ENCODE peak calls at places on chromosomes 11 and 22, in nine cellular contexts. E, P, I, X, D, J, M, B and W are unnamed samples.

GRCh38 chr22:41429232-41429945 is 17.2 kb downstream of the TOB2 start:
- DNase-seq in P (no peak), E (no peak), I (no peak), X (peak), D (no peak), M (no peak), B (no peak), J (no peak), W (no peak)

GRCh38 chr11:69568809-69569097 is 72.2 kb upstream of the CCND1 start:
- DNase-seq in E (no peak), I (no peak), D (no peak), B (no peak), P (no peak), J (no peak), M (no peak), X (no peak), W (no peak)

GRCh38 chr22:36955691-36956090 is 42.3 kb downstream of the CSF2RB start:
- DNase-seq in B (no peak), M (no peak), I (no peak), J (no peak), D (no peak), E (no peak), X (no peak), P (no peak), W (no peak)

GRCh38 chr22:31326877-31327276 is 19.3 kb downstream of the PATZ1 start:
- DNase-seq in X (no peak), I (no peak), M (no peak), E (no peak), P (no peak), B (no peak), J (no peak), D (no peak), W (no peak)

GRCh38 chr11:69704508-69705245 is 855 bp upstream of the FGF19 start:
- DNase-seq in J (peak), M (no peak), B (no peak), X (no peak), I (peak), E (peak), P (peak), D (no peak), W (no peak)

GRCh38 chr11:134020598-134020997 is 48.3 kb upstream of the JAM3 start:
- DNase-seq in B (no peak), J (no peak), M (no peak), E (no peak), I (no peak), X (no peak), P (no peak), D (no peak), W (no peak)

GRCh38 chr11:61509058-61510029 is 795 bp downstream of the LRRC10B start:
- DNase-seq in B (peak), J (peak), D (no peak), E (peak), M (peak), P (peak), I (no peak), X (no peak), W (no peak)

GRCh38 chr11:82405392-82405791 is 328.3 kb downstream of the FAM181B start:
- DNase-seq in B (no peak), M (no peak), P (no peak), J (no peak), I (no peak), E (peak), D (no peak), X (no peak), W (no peak)

GRCh38 chr22:49266561-49267519 is 560.8 kb downstream of the BRD1 start:
- DNase-seq in M (no peak), I (no peak), B (no peak), P (no peak), X (no peak), E (peak), D (no peak), J (no peak), W (peak)

GRCh38 chr22:28341001-28341400 is 338.6 kb downstream of the TTC28 start:
- DNase-seq in B (no peak), M (no peak), I (no peak), D (no peak), X (no peak), P (no peak), E (no peak), J (no peak), W (no peak)

GRCh38 chr22:38696606-38697005 is 4.1 kb downstream of the JOSD1 start:
- DNase-seq in I (no peak), P (no peak), J (peak), D (no peak), M (no peak), X (peak), B (peak), E (no peak), W (no peak)

GRCh38 chr11:103923473-103923931 is 112.9 kb upstream of the DDI1 start:
- DNase-seq in X (peak), D (no peak), M (no peak), I (no peak), P (no peak), E (no peak), B (no peak), J (peak), W (no peak)

GRCh38 chr11:115610908-115611307 is 106.7 kb upstream of the CADM1 start:
- DNase-seq in E (no peak), B (no peak), J (no peak), D (no peak), M (no peak), I (no peak), X (no peak), P (no peak), W (no peak)

GRCh38 chr11:36139767-36140166 is 149.5 kb downstream of the COMMD9 start:
- DNase-seq in E (no peak), P (no peak), I (no peak), B (no peak), X (no peak), J (no peak), D (no peak), M (no peak), W (no peak)

GRCh38 chr11:40567392-40567791 is 892.1 kb downstream of the LRRC4C start:
- DNase-seq in E (no peak), X (no peak), J (no peak), P (no peak), M (no peak), D (no peak), B (no peak), I (no peak), W (no peak)

GRCh38 chr22:39908121-39908520 is 7.2 kb downstream of the GRAP2 start:
- DNase-seq in I (no peak), B (no peak), X (no peak), P (no peak), J (no peak), D (no peak), M (no peak), E (peak), W (no peak)

GRCh38 chr11:73271936-73272679 is at the start of gene P2RY6:
- DNase-seq in P (peak), J (no peak), X (peak), E (no peak), I (no peak), M (peak), D (no peak), B (no peak), W (no peak)

GRCh38 chr11:8110396-8110795 is 29.4 kb downstream of the TUB start:
- DNase-seq in M (no peak), D (no peak), I (no peak), X (no peak), P (no peak), B (no peak), J (no peak), E (no peak), W (no peak)

GRCh38 chr11:117187799-117188481 is 9.4 kb downstream of the SIDT2 start:
- DNase-seq in E (no peak), J (no peak), M (peak), X (no peak), B (no peak), D (no peak), I (no peak), P (peak), W (peak)

GRCh38 chr11:70913715-70914231 is 338.6 kb downstream of the SHANK2 start:
- DNase-seq in M (peak), P (no peak), E (peak), B (no peak), X (no peak), D (no peak), J (peak), I (no peak), W (no peak)

GRCh38 chr11:83656931-83657330 is 370.8 kb upstream of the CCDC90B start:
- DNase-seq in X (no peak), E (no peak), M (no peak), I (no peak), J (no peak), P (no peak), B (no peak), D (no peak), W (no peak)

GRCh38 chr22:29344137-29344536 is 28.6 kb upstream of the RASL10A start:
- DNase-seq in M (peak), P (peak), B (peak), X (peak), D (no peak), I (no peak), J (peak), E (no peak), W (no peak)

GRCh38 chr11:105071060-105071732 is 26.1 kb upstream of the CARD16 start:
- DNase-seq in E (no peak), X (peak), J (no peak), B (no peak), I (no peak), M (no peak), D (no peak), P (no peak), W (no peak)

GRCh38 chr11:117919326-117920275 is 9.6 kb downstream of the TMPRSS13 start:
- DNase-seq in J (no peak), X (peak), D (no peak), E (no peak), P (no peak), B (no peak), I (no peak), M (no peak), W (peak)

GRCh38 chr11:79212711-79213110 is 228.1 kb downstream of the TENM4 start:
- DNase-seq in M (no peak), P (peak), D (no peak), I (no peak), E (peak), J (no peak), B (no peak), X (no peak), W (no peak)

GRCh38 chr22:50604256-50604580 is 3.6 kb downstream of the MAPK8IP2 start:
- DNase-seq in B (no peak), D (no peak), P (no peak), E (no peak), X (no peak), I (no peak), J (no peak), M (no peak), W (no peak)

GRCh38 chr11:112216591-112217105 is 9.6 kb upstream of the PTS start:
- DNase-seq in J (no peak), X (no peak), P (no peak), B (no peak), D (no peak), I (no peak), M (no peak), E (no peak), W (no peak)

GRCh38 chr11:77473001-77473800 is 693 bp downstream of the PAK1 start:
- DNase-seq in I (peak), D (no peak), P (peak), B (no peak), E (peak), X (peak), J (peak), M (peak), W (no peak)

GRCh38 chr11:59918987-59919589 is 19.1 kb upstream of the OOSP1 start:
- DNase-seq in E (peak), I (peak), D (peak), P (peak), B (no peak), M (no peak), J (peak), X (peak), W (no peak)

GRCh38 chr11:129828301-129828836 is 12.7 kb downstream of the TMEM45B start:
- DNase-seq in M (no peak), X (peak), P (no peak), D (no peak), E (no peak), I (no peak), B (no peak), J (peak), W (no peak)

GRCh38 chr11:74142624-74143023 is 28.2 kb downstream of the C2CD3 start:
- DNase-seq in J (no peak), M (no peak), B (no peak), D (no peak), I (no peak), E (no peak), X (no peak), P (no peak), W (no peak)

GRCh38 chr22:17096095-17096494 is 11.3 kb downstream of the IL17RA start:
- DNase-seq in I (no peak), D (no peak), E (no peak), P (no peak), B (no peak), X (no peak), M (peak), J (no peak), W (no peak)

GRCh38 chr11:65425105-65425970 is 2.7 kb downstream of the NEAT1 start:
- DNase-seq in P (no peak), J (peak), D (peak), X (peak), E (peak), M (peak), I (no peak), B (no peak), W (peak)

GRCh38 chr11:65492637-65493366 is 6.0 kb upstream of the MALAT1 start:
- DNase-seq in P (no peak), B (no peak), I (no peak), M (peak), X (peak), D (peak), E (no peak), J (no peak), W (no peak)

GRCh38 chr11:10654211-10655150 is 39.1 kb downstream of the IRAG1 start:
- DNase-seq in D (peak), P (peak), M (no peak), E (peak), I (no peak), X (peak), J (peak), B (no peak), W (no peak)

GRCh38 chr11:103870821-103871309 is 165.6 kb upstream of the DDI1 start:
- DNase-seq in P (no peak), X (no peak), D (no peak), B (no peak), J (no peak), M (no peak), I (no peak), E (no peak), W (no peak)

GRCh38 chr11:15816996-15817395 is 539.4 kb downstream of the SOX6 start:
- DNase-seq in E (no peak), X (no peak), I (no peak), M (no peak), D (no peak), J (no peak), B (no peak), P (no peak), W (no peak)

GRCh38 chr11:75911459-75911858 is 96.4 kb downstream of the UVRAG start:
- DNase-seq in X (no peak), J (no peak), B (no peak), M (no peak), P (no peak), E (no peak), D (no peak), I (no peak), W (no peak)

GRCh38 chr22:29054251-29054767 is 7.3 kb downstream of the C22orf31 start:
- DNase-seq in M (no peak), P (no peak), E (no peak), J (no peak), I (no peak), D (no peak), B (no peak), X (no peak), W (no peak)

GRCh38 chr11:44622190-44622650 is 56.8 kb downstream of the CD82 start:
- DNase-seq in D (no peak), P (no peak), J (no peak), I (no peak), X (no peak), E (no peak), M (peak), B (no peak), W (no peak)

GRCh38 chr22:19036523-19037273 is 85.5 kb downstream of the DGCR2 start:
- DNase-seq in D (no peak), M (peak), X (no peak), I (no peak), E (no peak), P (no peak), B (no peak), J (no peak), W (no peak)
- TF ChIP-seq CTCF in D (no peak), M (no peak), X (peak), I (no peak), E (no peak), P (no peak), B (peak), J (no peak), W (peak)

GRCh38 chr11:63022422-63022821 is 6.8 kb upstream of the SLC22A8 start:
- DNase-seq in J (no peak), D (no peak), B (no peak), M (no peak), P (no peak), I (no peak), E (no peak), X (no peak), W (no peak)

GRCh38 chr11:63019506-63019905 is 3.9 kb upstream of the SLC22A8 start:
- DNase-seq in P (no peak), I (no peak), M (no peak), J (no peak), E (no peak), X (no peak), D (no peak), B (no peak), W (no peak)

GRCh38 chr11:63023851-63024648 is 8.4 kb upstream of the SLC22A8 start:
- DNase-seq in D (peak), B (no peak), E (peak), J (peak), P (peak), X (peak), I (peak), M (peak), W (no peak)

GRCh38 chr11:63023415-63023814 is 7.8 kb upstream of the SLC22A8 start:
- DNase-seq in B (no peak), P (no peak), D (no peak), J (no peak), X (no peak), I (no peak), M (no peak), E (no peak), W (no peak)

DNA sequence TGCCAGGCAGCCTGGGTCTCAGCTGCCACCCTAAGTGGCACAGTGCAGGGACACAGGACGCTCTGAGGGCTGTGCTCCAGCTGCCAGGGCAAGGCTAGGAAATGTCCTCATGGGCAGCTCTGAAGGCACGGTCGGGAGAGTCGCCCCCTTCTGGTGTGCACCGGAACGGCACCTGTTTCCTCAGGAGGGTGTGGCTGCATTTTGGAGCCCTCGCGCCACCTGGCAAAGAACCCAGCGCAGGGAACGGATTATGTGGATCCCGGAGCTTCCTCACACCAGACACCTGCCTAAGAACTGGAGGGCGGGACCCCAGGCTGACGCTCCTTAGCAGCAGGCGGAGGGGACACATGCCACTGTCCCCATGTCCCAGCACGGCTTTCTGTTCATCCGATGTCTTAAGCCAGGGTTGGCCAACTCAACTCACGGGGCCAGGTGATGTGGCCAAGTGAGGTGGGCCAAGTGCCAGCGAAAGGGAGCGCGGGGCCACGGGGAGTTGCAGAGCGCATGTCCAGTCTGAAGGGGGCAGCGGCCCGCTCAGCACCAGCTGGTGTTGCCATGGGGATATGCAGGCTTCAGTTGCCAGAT is 5.1 kb upstream of the SLC22A8 start:
- DNase-seq in P (peak), E (peak), X (peak), J (peak), I (no peak), M (no peak), D (no peak), B (no peak), W (no peak)
- TF ChIP-seq CTCF in P (peak), E (peak), X (peak), J (peak), I (peak), M (peak), D (peak), B (peak), W (peak)

DNA sequence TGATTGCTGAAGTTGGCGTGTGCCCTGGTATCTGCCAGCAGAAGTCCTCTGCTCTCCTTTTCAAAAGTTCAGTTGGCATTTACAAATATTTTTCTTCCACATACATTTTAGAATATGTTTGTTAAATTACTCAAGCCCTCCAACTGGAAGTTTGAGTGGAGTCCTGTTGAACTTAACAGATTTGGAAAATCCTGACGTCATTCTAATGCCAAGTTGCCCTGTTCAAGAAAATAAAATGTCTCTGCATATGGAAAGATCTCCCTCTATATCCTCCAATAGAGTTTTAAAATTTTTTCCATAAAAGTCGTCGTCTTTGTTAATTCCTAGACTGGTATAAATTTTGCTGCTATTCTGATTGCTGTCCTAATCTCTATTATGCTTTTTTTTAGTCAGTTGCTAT is 3.3 kb downstream of the KCNQ1OT1 start:
- DNase-seq in X (no peak), D (no peak), B (no peak), P (no peak), J (no peak), M (no peak), E (no peak), I (no peak), W (no peak)
- TF ChIP-seq CTCF in X (no peak), D (no peak), B (no peak), P (no peak), J (no peak), M (no peak), E (no peak), I (no peak), W (no peak)

GRCh38 chr11:17036666-17037658 is 22.7 kb upstream of the PLEKHA7 start:
- DNase-seq in D (peak), M (no peak), J (peak), X (peak), B (no peak), P (no peak), I (no peak), E (peak), W (no peak)
- TF ChIP-seq CTCF in D (peak), M (no peak), J (peak), X (no peak), B (no peak), P (no peak), I (no peak), E (peak), W (no peak)